ENCODE peak calls at places on chromosomes 13 and 19, in seven cellular contexts. N, W, P, M, V, F and I are unnamed samples.
A peak's percentile ranks its signal among the peaks of the same experiment; 100 is the strongest.

GRCh38 chr19:38830039-38830733 is 1.4 kb downstream of the ECH1 start:
- DNase-seq in P (no peak), W (no peak), V (no peak), N (no peak), M (no peak), F (no peak), I (peak; percentile 42)

GRCh38 chr13:44231786-44232516 is 141.7 kb upstream of the SERP2 start:
- DNase-seq in F (peak; percentile 90), N (peak; percentile 97), V (peak; percentile 86), M (peak; percentile 83), W (no peak), P (no peak), I (peak; percentile 99)

GRCh38 chr13:37539176-37539575 is 59.4 kb downstream of the POSTN start:
- DNase-seq in V (no peak), N (no peak), F (no peak), W (no peak), P (no peak), M (no peak), I (no peak)

GRCh38 chr13:38590796-38591507 is 95.9 kb upstream of the FREM2 start:
- DNase-seq in V (peak; percentile 15), N (no peak), P (no peak), F (no peak), W (no peak), M (no peak), I (no peak)

GRCh38 chr19:44260343-44260681 is 626 bp downstream of the ZNF233 start:
- DNase-seq in N (no peak), M (no peak), W (no peak), V (peak; percentile 17), P (no peak), F (no peak), I (no peak)

GRCh38 chr13:23461544-23461943 is 28.0 kb upstream of the SACS start:
- DNase-seq in N (no peak), M (no peak), F (no peak), W (no peak), P (no peak), V (no peak), I (no peak)

GRCh38 chr13:51057001-51057400 is 54.1 kb downstream of the C13orf42 start:
- DNase-seq in N (no peak), V (no peak), M (no peak), F (no peak), W (no peak), P (no peak), I (no peak)

GRCh38 chr19:47776568-47776967 is 1.9 kb upstream of the SELENOW start:
- DNase-seq in P (no peak), V (peak; percentile 39), F (no peak), N (no peak), M (no peak), W (no peak), I (peak; percentile 64)

GRCh38 chr19:49403404-49404187 is 15.5 kb downstream of the KASH5 start:
- DNase-seq in P (no peak), N (no peak), F (no peak), M (no peak), W (no peak), V (no peak), I (peak; percentile 60)

GRCh38 chr19:3345850-3346460 is 20.4 kb upstream of the NFIC start:
- DNase-seq in F (no peak), V (no peak), M (no peak), W (no peak), P (no peak), N (no peak), I (no peak)

GRCh38 chr13:20331419-20331818 is 99.3 kb upstream of the GJB6 start:
- DNase-seq in N (no peak), V (no peak), M (no peak), F (no peak), W (no peak), P (no peak), I (no peak)
- TF ChIP-seq CTCF in N (peak; percentile 37), V (no peak), M (no peak), F (no peak), W (no peak), P (no peak), I (no peak)

GRCh38 chr19:34838753-34839431 is 65.9 kb upstream of the ZNF599 start:
- DNase-seq in P (no peak), M (no peak), N (no peak), W (no peak), V (no peak), F (peak; percentile 17), I (no peak)
- TF ChIP-seq CTCF in P (no peak), M (no peak), N (no peak), W (no peak), V (no peak), F (peak; percentile 33), I (no peak)

GRCh38 chr19:52602931-52603330 is 32.8 kb downstream of the ZNF701 start:
- DNase-seq in W (no peak), V (no peak), F (no peak), M (no peak), N (no peak), P (no peak), I (peak; percentile 20)

GRCh38 chr19:52600639-52601024 is 30.5 kb downstream of the ZNF701 start:
- DNase-seq in F (no peak), N (no peak), M (no peak), W (no peak), P (no peak), V (no peak), I (no peak)

GRCh38 chr19:52599241-52599640 is 29.2 kb downstream of the ZNF701 start:
- DNase-seq in N (no peak), V (no peak), M (no peak), P (no peak), F (no peak), W (no peak), I (no peak)

GRCh38 chr19:52603558-52604207 is 33.6 kb downstream of the ZNF701 start:
- DNase-seq in N (no peak), M (no peak), W (no peak), P (no peak), F (peak; percentile 53), V (no peak), I (peak; percentile 30)

GRCh38 chr19:52601025-52601973 is 31.2 kb downstream of the ZNF701 start:
- DNase-seq in F (peak; percentile 91), P (peak; percentile 88), V (peak; percentile 76), N (peak; percentile 54), M (peak; percentile 95), W (peak; percentile 86), I (peak; percentile 93)
- TF ChIP-seq CTCF in F (peak; percentile 44), P (peak; percentile 45), V (no peak), N (no peak), M (peak; percentile 40), W (peak; percentile 49), I (peak; percentile 34)

GRCh38 chr19:29785955-29786589 is 25.7 kb upstream of the CCNE1 start:
- DNase-seq in P (no peak), W (no peak), F (no peak), N (peak; percentile 6), M (no peak), V (peak; percentile 24), I (no peak)
- TF ChIP-seq CTCF in P (no peak), W (no peak), F (peak; percentile 14), N (peak; percentile 69), M (no peak), V (no peak), I (no peak)

GRCh38 chr13:20583803-20584293 is 16.9 kb downstream of the IFT88 start:
- DNase-seq in W (no peak), F (no peak), P (no peak), V (no peak), N (no peak), M (no peak), I (no peak)

GRCh38 chr13:20585371-20585770 is 18.4 kb downstream of the IFT88 start:
- DNase-seq in W (no peak), V (no peak), P (no peak), F (no peak), N (no peak), M (no peak), I (no peak)

GRCh38 chr13:20582026-20582425 is 15.1 kb downstream of the IFT88 start:
- DNase-seq in M (no peak), P (no peak), V (no peak), N (no peak), F (no peak), W (no peak), I (no peak)

GRCh38 chr13:20579193-20579592 is 12.2 kb downstream of the IFT88 start:
- DNase-seq in M (no peak), P (no peak), N (no peak), W (no peak), V (no peak), F (no peak), I (no peak)

DNA sequence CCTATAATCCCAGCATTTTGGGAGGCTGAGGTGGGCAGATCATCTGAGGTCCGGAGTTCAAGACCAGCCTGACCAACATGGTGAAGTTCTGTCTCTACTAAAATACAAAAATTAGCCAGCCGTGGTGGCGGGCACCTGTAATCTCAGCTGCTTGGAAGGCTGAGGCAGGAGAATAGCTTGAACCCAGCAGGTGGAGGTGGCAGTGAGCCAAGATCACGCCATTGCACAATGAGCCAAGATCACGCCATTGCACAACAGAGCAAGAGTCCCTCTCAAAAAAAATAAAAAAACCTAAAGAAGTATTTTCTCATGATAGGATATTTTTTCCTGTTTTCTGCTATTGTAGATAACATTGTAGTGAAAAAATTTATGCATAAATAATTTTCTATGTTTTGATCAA is 13.3 kb downstream of the IFT88 start:
- DNase-seq in V (no peak), M (no peak), N (no peak), P (no peak), F (no peak), W (no peak), I (peak; percentile 66)
- TF ChIP-seq CTCF in V (no peak), M (no peak), N (no peak), P (no peak), F (no peak), W (no peak), I (no peak)